ENCODE peak calls at places on chromosome 17, in six cellular contexts. One of them, this sample, is unnamed.

GRCh38 chr17:17186551-17187505 is 19.3 kb downstream of the PLD6 start:
- DNase-seq in memory B cell: no peak
- DNase-seq in astrocyte of the spinal cord: peak; percentile 13
- DNase-seq in stimulated activated naive CD8-positive, alpha-beta T cell treated with anti-CD3 and anti-CD28 coated beads, Interleukin-15, Interleukin-2, amounts not matched to agents 100 U/mL and 50 U/mL, for 24 hours: no peak
- DNase-seq in NCI-H146: no peak
- DNase-seq in heart left ventricle: no peak
- DNase-seq in this sample: no peak

GRCh38 chr17:55740515-55741352 is 10.1 kb upstream of the PCTP start:
- DNase-seq in stimulated activated naive CD8-positive, alpha-beta T cell treated with anti-CD3 and anti-CD28 coated beads, Interleukin-15, Interleukin-2, amounts not matched to agents 100 U/mL and 50 U/mL, for 24 hours: no peak
- DNase-seq in memory B cell: no peak
- DNase-seq in astrocyte of the spinal cord: no peak
- DNase-seq in NCI-H146: no peak
- DNase-seq in heart left ventricle: no peak
- DNase-seq in this sample: no peak

GRCh38 chr17:40813804-40814203 is 8.6 kb downstream of the KRT10 start:
- DNase-seq in stimulated activated naive CD8-positive, alpha-beta T cell treated with anti-CD3 and anti-CD28 coated beads, Interleukin-15, Interleukin-2, amounts not matched to agents 100 U/mL and 50 U/mL, for 24 hours: no peak
- DNase-seq in memory B cell: no peak
- DNase-seq in NCI-H146: no peak
- DNase-seq in astrocyte of the spinal cord: no peak
- DNase-seq in heart left ventricle: no peak
- DNase-seq in this sample: no peak

GRCh38 chr17:82126479-82127314 is 28.7 kb upstream of the FASN start:
- DNase-seq in astrocyte of the spinal cord: no peak
- DNase-seq in stimulated activated naive CD8-positive, alpha-beta T cell treated with anti-CD3 and anti-CD28 coated beads, Interleukin-15, Interleukin-2, amounts not matched to agents 100 U/mL and 50 U/mL, for 24 hours: peak; percentile 66
- DNase-seq in heart left ventricle: no peak
- DNase-seq in NCI-H146: no peak
- DNase-seq in memory B cell: no peak
- DNase-seq in this sample: no peak

GRCh38 chr17:79576333-79576732 is 34.5 kb downstream of the RBFOX3 start:
- DNase-seq in memory B cell: no peak
- DNase-seq in astrocyte of the spinal cord: no peak
- DNase-seq in stimulated activated naive CD8-positive, alpha-beta T cell treated with anti-CD3 and anti-CD28 coated beads, Interleukin-15, Interleukin-2, amounts not matched to agents 100 U/mL and 50 U/mL, for 24 hours: no peak
- DNase-seq in heart left ventricle: no peak
- DNase-seq in NCI-H146: no peak
- DNase-seq in this sample: no peak

GRCh38 chr17:7882629-7883028 is 6.0 kb upstream of the CHD3 start:
- DNase-seq in stimulated activated naive CD8-positive, alpha-beta T cell treated with anti-CD3 and anti-CD28 coated beads, Interleukin-15, Interleukin-2, amounts not matched to agents 100 U/mL and 50 U/mL, for 24 hours: no peak
- DNase-seq in heart left ventricle: no peak
- DNase-seq in NCI-H146: no peak
- DNase-seq in memory B cell: no peak
- DNase-seq in astrocyte of the spinal cord: no peak
- DNase-seq in this sample: no peak

GRCh38 chr17:82656266-82656665 is 8.0 kb upstream of the WDR45B start:
- DNase-seq in stimulated activated naive CD8-positive, alpha-beta T cell treated with anti-CD3 and anti-CD28 coated beads, Interleukin-15, Interleukin-2, amounts not matched to agents 100 U/mL and 50 U/mL, for 24 hours: no peak
- DNase-seq in heart left ventricle: no peak
- DNase-seq in memory B cell: no peak
- DNase-seq in NCI-H146: no peak
- DNase-seq in astrocyte of the spinal cord: no peak
- DNase-seq in this sample: no peak

GRCh38 chr17:42255425-42255810 is 20.8 kb downstream of the STAT5B start:
- DNase-seq in astrocyte of the spinal cord: no peak
- DNase-seq in stimulated activated naive CD8-positive, alpha-beta T cell treated with anti-CD3 and anti-CD28 coated beads, Interleukin-15, Interleukin-2, amounts not matched to agents 100 U/mL and 50 U/mL, for 24 hours: no peak
- DNase-seq in memory B cell: no peak
- DNase-seq in heart left ventricle: no peak
- DNase-seq in NCI-H146: no peak
- DNase-seq in this sample: no peak

GRCh38 chr17:5237541-5238016 is 2.9 kb upstream of the SCIMP start:
- DNase-seq in astrocyte of the spinal cord: peak; percentile 36
- DNase-seq in stimulated activated naive CD8-positive, alpha-beta T cell treated with anti-CD3 and anti-CD28 coated beads, Interleukin-15, Interleukin-2, amounts not matched to agents 100 U/mL and 50 U/mL, for 24 hours: peak; percentile 67
- DNase-seq in memory B cell: no peak
- DNase-seq in NCI-H146: peak; percentile 84
- DNase-seq in heart left ventricle: peak; percentile 51
- DNase-seq in this sample: no peak

GRCh38 chr17:48575066-48575582 is 3.0 kb downstream of the HOXB4 start:
- DNase-seq in astrocyte of the spinal cord: peak; percentile 89
- DNase-seq in memory B cell: no peak
- DNase-seq in NCI-H146: no peak
- DNase-seq in stimulated activated naive CD8-positive, alpha-beta T cell treated with anti-CD3 and anti-CD28 coated beads, Interleukin-15, Interleukin-2, amounts not matched to agents 100 U/mL and 50 U/mL, for 24 hours: no peak
- DNase-seq in heart left ventricle: no peak
- DNase-seq in this sample: no peak

GRCh38 chr17:7818026-7818425 is 16.0 kb upstream of the KDM6B start:
- DNase-seq in NCI-H146: no peak
- DNase-seq in astrocyte of the spinal cord: no peak
- DNase-seq in memory B cell: no peak
- DNase-seq in heart left ventricle: no peak
- DNase-seq in stimulated activated naive CD8-positive, alpha-beta T cell treated with anti-CD3 and anti-CD28 coated beads, Interleukin-15, Interleukin-2, amounts not matched to agents 100 U/mL and 50 U/mL, for 24 hours: no peak
- DNase-seq in this sample: no peak

GRCh38 chr17:29615492-29616299 is 7.0 kb downstream of the CORO6 start:
- DNase-seq in heart left ventricle: peak; percentile 89
- DNase-seq in NCI-H146: no peak
- DNase-seq in stimulated activated naive CD8-positive, alpha-beta T cell treated with anti-CD3 and anti-CD28 coated beads, Interleukin-15, Interleukin-2, amounts not matched to agents 100 U/mL and 50 U/mL, for 24 hours: peak; percentile 89
- DNase-seq in astrocyte of the spinal cord: peak; percentile 85
- DNase-seq in memory B cell: peak; percentile 75
- DNase-seq in this sample: no peak

GRCh38 chr17:51461578-51462004 is 201.2 kb downstream of the UTP18 start:
- DNase-seq in stimulated activated naive CD8-positive, alpha-beta T cell treated with anti-CD3 and anti-CD28 coated beads, Interleukin-15, Interleukin-2, amounts not matched to agents 100 U/mL and 50 U/mL, for 24 hours: peak; percentile 60
- DNase-seq in heart left ventricle: peak; percentile 31
- DNase-seq in memory B cell: no peak
- DNase-seq in NCI-H146: peak; percentile 69
- DNase-seq in astrocyte of the spinal cord: peak; percentile 8
- DNase-seq in this sample: no peak

GRCh38 chr17:74181341-74181740 is 22.1 kb upstream of the RPL38 start:
- DNase-seq in stimulated activated naive CD8-positive, alpha-beta T cell treated with anti-CD3 and anti-CD28 coated beads, Interleukin-15, Interleukin-2, amounts not matched to agents 100 U/mL and 50 U/mL, for 24 hours: no peak
- DNase-seq in heart left ventricle: no peak
- DNase-seq in astrocyte of the spinal cord: no peak
- DNase-seq in NCI-H146: no peak
- DNase-seq in memory B cell: no peak
- DNase-seq in this sample: no peak

GRCh38 chr17:3308603-3309002 is 10.4 kb upstream of the OR3A1 start:
- DNase-seq in heart left ventricle: no peak
- DNase-seq in memory B cell: no peak
- DNase-seq in astrocyte of the spinal cord: no peak
- DNase-seq in NCI-H146: no peak
- DNase-seq in stimulated activated naive CD8-positive, alpha-beta T cell treated with anti-CD3 and anti-CD28 coated beads, Interleukin-15, Interleukin-2, amounts not matched to agents 100 U/mL and 50 U/mL, for 24 hours: no peak
- DNase-seq in this sample: no peak

GRCh38 chr17:27293359-27293897 is 486 bp upstream of the WSB1 start:
- DNase-seq in NCI-H146: peak; percentile 61
- DNase-seq in astrocyte of the spinal cord: no peak
- DNase-seq in memory B cell: peak; percentile 1
- DNase-seq in heart left ventricle: peak; percentile 41
- DNase-seq in stimulated activated naive CD8-positive, alpha-beta T cell treated with anti-CD3 and anti-CD28 coated beads, Interleukin-15, Interleukin-2, amounts not matched to agents 100 U/mL and 50 U/mL, for 24 hours: peak; percentile 21
- DNase-seq in this sample: no peak

GRCh38 chr17:55576237-55576998 is 65.2 kb upstream of the SMIM36 start:
- DNase-seq in heart left ventricle: no peak
- DNase-seq in astrocyte of the spinal cord: peak; percentile 90
- DNase-seq in stimulated activated naive CD8-positive, alpha-beta T cell treated with anti-CD3 and anti-CD28 coated beads, Interleukin-15, Interleukin-2, amounts not matched to agents 100 U/mL and 50 U/mL, for 24 hours: no peak
- DNase-seq in memory B cell: no peak
- DNase-seq in NCI-H146: no peak
- DNase-seq in this sample: peak; percentile 9

GRCh38 chr17:8162997-8163977 is 539 bp upstream of the VAMP2 start:
- DNase-seq in astrocyte of the spinal cord: no peak
- DNase-seq in heart left ventricle: peak; percentile 44
- DNase-seq in stimulated activated naive CD8-positive, alpha-beta T cell treated with anti-CD3 and anti-CD28 coated beads, Interleukin-15, Interleukin-2, amounts not matched to agents 100 U/mL and 50 U/mL, for 24 hours: peak; percentile 52
- DNase-seq in memory B cell: no peak
- DNase-seq in NCI-H146: peak; percentile 71
- DNase-seq in this sample: no peak

GRCh38 chr17:21278304-21279197 is 6.0 kb upstream of the MAP2K3 start:
- DNase-seq in NCI-H146: no peak
- DNase-seq in stimulated activated naive CD8-positive, alpha-beta T cell treated with anti-CD3 and anti-CD28 coated beads, Interleukin-15, Interleukin-2, amounts not matched to agents 100 U/mL and 50 U/mL, for 24 hours: peak; percentile 51
- DNase-seq in astrocyte of the spinal cord: no peak
- DNase-seq in memory B cell: no peak
- DNase-seq in heart left ventricle: no peak
- DNase-seq in this sample: no peak

GRCh38 chr17:50817142-50817751 is 18.1 kb upstream of the WFIKKN2 start:
- DNase-seq in NCI-H146: peak; percentile 19
- DNase-seq in astrocyte of the spinal cord: no peak
- DNase-seq in heart left ventricle: peak; percentile 49
- DNase-seq in stimulated activated naive CD8-positive, alpha-beta T cell treated with anti-CD3 and anti-CD28 coated beads, Interleukin-15, Interleukin-2, amounts not matched to agents 100 U/mL and 50 U/mL, for 24 hours: peak; percentile 75
- DNase-seq in memory B cell: peak; percentile 46
- DNase-seq in this sample: no peak

GRCh38 chr17:40343126-40344119 is 21.1 kb downstream of the GJD3 start:
- DNase-seq in memory B cell: no peak
- DNase-seq in heart left ventricle: peak; percentile 80
- DNase-seq in NCI-H146: peak; percentile 12
- DNase-seq in astrocyte of the spinal cord: no peak
- DNase-seq in stimulated activated naive CD8-positive, alpha-beta T cell treated with anti-CD3 and anti-CD28 coated beads, Interleukin-15, Interleukin-2, amounts not matched to agents 100 U/mL and 50 U/mL, for 24 hours: peak; percentile 57
- DNase-seq in this sample: no peak

GRCh38 chr17:2804912-2805311 is 8.7 kb downstream of the RAP1GAP2 start:
- DNase-seq in astrocyte of the spinal cord: no peak
- DNase-seq in NCI-H146: no peak
- DNase-seq in memory B cell: no peak
- DNase-seq in stimulated activated naive CD8-positive, alpha-beta T cell treated with anti-CD3 and anti-CD28 coated beads, Interleukin-15, Interleukin-2, amounts not matched to agents 100 U/mL and 50 U/mL, for 24 hours: no peak
- DNase-seq in heart left ventricle: no peak
- DNase-seq in this sample: no peak

GRCh38 chr17:55441544-55441943 is 19.9 kb upstream of the MMD start:
- DNase-seq in NCI-H146: no peak
- DNase-seq in heart left ventricle: no peak
- DNase-seq in stimulated activated naive CD8-positive, alpha-beta T cell treated with anti-CD3 and anti-CD28 coated beads, Interleukin-15, Interleukin-2, amounts not matched to agents 100 U/mL and 50 U/mL, for 24 hours: no peak
- DNase-seq in memory B cell: no peak
- DNase-seq in astrocyte of the spinal cord: no peak
- DNase-seq in this sample: no peak

GRCh38 chr17:32265192-32265895 is at the start of gene RHBDL3:
- DNase-seq in memory B cell: no peak
- DNase-seq in stimulated activated naive CD8-positive, alpha-beta T cell treated with anti-CD3 and anti-CD28 coated beads, Interleukin-15, Interleukin-2, amounts not matched to agents 100 U/mL and 50 U/mL, for 24 hours: peak; percentile 20
- DNase-seq in NCI-H146: peak; percentile 33
- DNase-seq in heart left ventricle: peak; percentile 57
- DNase-seq in astrocyte of the spinal cord: no peak
- DNase-seq in this sample: no peak

GRCh38 chr17:14304222-14304844 is 3.5 kb downstream of the HS3ST3B1 start:
- DNase-seq in stimulated activated naive CD8-positive, alpha-beta T cell treated with anti-CD3 and anti-CD28 coated beads, Interleukin-15, Interleukin-2, amounts not matched to agents 100 U/mL and 50 U/mL, for 24 hours: no peak
- DNase-seq in astrocyte of the spinal cord: peak; percentile 35
- DNase-seq in NCI-H146: no peak
- DNase-seq in heart left ventricle: no peak
- DNase-seq in memory B cell: no peak
- DNase-seq in this sample: no peak

GRCh38 chr17:67221062-67221998 is 23.7 kb downstream of the HELZ start:
- DNase-seq in heart left ventricle: no peak
- DNase-seq in NCI-H146: peak; percentile 23
- DNase-seq in memory B cell: no peak
- DNase-seq in stimulated activated naive CD8-positive, alpha-beta T cell treated with anti-CD3 and anti-CD28 coated beads, Interleukin-15, Interleukin-2, amounts not matched to agents 100 U/mL and 50 U/mL, for 24 hours: no peak
- DNase-seq in astrocyte of the spinal cord: no peak
- DNase-seq in this sample: peak; percentile 33

GRCh38 chr17:31489295-31490018 is 98.0 kb downstream of the RAB11FIP4 start:
- DNase-seq in memory B cell: no peak
- DNase-seq in NCI-H146: peak; percentile 72
- DNase-seq in astrocyte of the spinal cord: no peak
- DNase-seq in heart left ventricle: no peak
- DNase-seq in stimulated activated naive CD8-positive, alpha-beta T cell treated with anti-CD3 and anti-CD28 coated beads, Interleukin-15, Interleukin-2, amounts not matched to agents 100 U/mL and 50 U/mL, for 24 hours: no peak
- DNase-seq in this sample: no peak

GRCh38 chr17:12659500-12659899 is 6.2 kb upstream of the MYOCD start:
- DNase-seq in astrocyte of the spinal cord: peak; percentile 20
- DNase-seq in stimulated activated naive CD8-positive, alpha-beta T cell treated with anti-CD3 and anti-CD28 coated beads, Interleukin-15, Interleukin-2, amounts not matched to agents 100 U/mL and 50 U/mL, for 24 hours: no peak
- DNase-seq in memory B cell: no peak
- DNase-seq in heart left ventricle: no peak
- DNase-seq in NCI-H146: no peak
- DNase-seq in this sample: no peak

GRCh38 chr17:74240637-74241036 is 27.3 kb downstream of the TTYH2 start:
- DNase-seq in stimulated activated naive CD8-positive, alpha-beta T cell treated with anti-CD3 and anti-CD28 coated beads, Interleukin-15, Interleukin-2, amounts not matched to agents 100 U/mL and 50 U/mL, for 24 hours: no peak
- DNase-seq in memory B cell: no peak
- DNase-seq in heart left ventricle: peak; percentile 55
- DNase-seq in NCI-H146: no peak
- DNase-seq in astrocyte of the spinal cord: peak; percentile 9
- DNase-seq in this sample: no peak

GRCh38 chr17:78883090-78883532 is 19.9 kb downstream of the CEP295NL start:
- DNase-seq in heart left ventricle: peak; percentile 87
- DNase-seq in NCI-H146: no peak
- DNase-seq in stimulated activated naive CD8-positive, alpha-beta T cell treated with anti-CD3 and anti-CD28 coated beads, Interleukin-15, Interleukin-2, amounts not matched to agents 100 U/mL and 50 U/mL, for 24 hours: peak; percentile 19
- DNase-seq in memory B cell: no peak
- DNase-seq in astrocyte of the spinal cord: peak; percentile 71
- DNase-seq in this sample: no peak

GRCh38 chr17:63538693-63539595 is 11.3 kb upstream of the DCAF7 start:
- DNase-seq in NCI-H146: no peak
- DNase-seq in astrocyte of the spinal cord: no peak
- DNase-seq in stimulated activated naive CD8-positive, alpha-beta T cell treated with anti-CD3 and anti-CD28 coated beads, Interleukin-15, Interleukin-2, amounts not matched to agents 100 U/mL and 50 U/mL, for 24 hours: no peak
- DNase-seq in heart left ventricle: no peak
- DNase-seq in memory B cell: no peak
- DNase-seq in this sample: no peak

GRCh38 chr17:61459968-61460718 is 7.9 kb downstream of the TBX4 start:
- DNase-seq in memory B cell: no peak
- DNase-seq in astrocyte of the spinal cord: no peak
- DNase-seq in stimulated activated naive CD8-positive, alpha-beta T cell treated with anti-CD3 and anti-CD28 coated beads, Interleukin-15, Interleukin-2, amounts not matched to agents 100 U/mL and 50 U/mL, for 24 hours: no peak
- DNase-seq in NCI-H146: no peak
- DNase-seq in heart left ventricle: no peak
- DNase-seq in this sample: no peak

GRCh38 chr17:27602721-27603445 is 28.1 kb upstream of the LGALS9 start:
- DNase-seq in stimulated activated naive CD8-positive, alpha-beta T cell treated with anti-CD3 and anti-CD28 coated beads, Interleukin-15, Interleukin-2, amounts not matched to agents 100 U/mL and 50 U/mL, for 24 hours: peak; percentile 81
- DNase-seq in NCI-H146: peak; percentile 50
- DNase-seq in heart left ventricle: peak; percentile 79
- DNase-seq in astrocyte of the spinal cord: peak; percentile 63
- DNase-seq in memory B cell: peak; percentile 76
- DNase-seq in this sample: peak; percentile 65

GRCh38 chr17:61452301-61453290 is at the start of gene TBX4:
- DNase-seq in NCI-H146: no peak
- DNase-seq in astrocyte of the spinal cord: no peak
- DNase-seq in stimulated activated naive CD8-positive, alpha-beta T cell treated with anti-CD3 and anti-CD28 coated beads, Interleukin-15, Interleukin-2, amounts not matched to agents 100 U/mL and 50 U/mL, for 24 hours: no peak
- DNase-seq in heart left ventricle: no peak
- DNase-seq in memory B cell: no peak
- DNase-seq in this sample: no peak

GRCh38 chr17:19265755-19266154 is 28.6 kb downstream of the EPN2 start:
- DNase-seq in stimulated activated naive CD8-positive, alpha-beta T cell treated with anti-CD3 and anti-CD28 coated beads, Interleukin-15, Interleukin-2, amounts not matched to agents 100 U/mL and 50 U/mL, for 24 hours: no peak
- DNase-seq in astrocyte of the spinal cord: no peak
- DNase-seq in memory B cell: no peak
- DNase-seq in NCI-H146: no peak
- DNase-seq in heart left ventricle: no peak
- DNase-seq in this sample: no peak

GRCh38 chr17:81340606-81341346 is 45.7 kb upstream of the SLC38A10 start:
- DNase-seq in astrocyte of the spinal cord: no peak
- DNase-seq in stimulated activated naive CD8-positive, alpha-beta T cell treated with anti-CD3 and anti-CD28 coated beads, Interleukin-15, Interleukin-2, amounts not matched to agents 100 U/mL and 50 U/mL, for 24 hours: no peak
- DNase-seq in NCI-H146: no peak
- DNase-seq in memory B cell: no peak
- DNase-seq in heart left ventricle: no peak
- DNase-seq in this sample: no peak

GRCh38 chr17:59498421-59499307 is 66.7 kb upstream of the DHX40 start:
- DNase-seq in stimulated activated naive CD8-positive, alpha-beta T cell treated with anti-CD3 and anti-CD28 coated beads, Interleukin-15, Interleukin-2, amounts not matched to agents 100 U/mL and 50 U/mL, for 24 hours: no peak
- DNase-seq in astrocyte of the spinal cord: peak; percentile 14
- DNase-seq in memory B cell: no peak
- DNase-seq in NCI-H146: peak; percentile 5
- DNase-seq in heart left ventricle: no peak
- DNase-seq in this sample: peak; percentile 84

GRCh38 chr17:44076716-44077594 is 6.4 kb downstream of the G6PC3 start:
- DNase-seq in stimulated activated naive CD8-positive, alpha-beta T cell treated with anti-CD3 and anti-CD28 coated beads, Interleukin-15, Interleukin-2, amounts not matched to agents 100 U/mL and 50 U/mL, for 24 hours: no peak
- DNase-seq in astrocyte of the spinal cord: no peak
- DNase-seq in memory B cell: no peak
- DNase-seq in NCI-H146: no peak
- DNase-seq in heart left ventricle: no peak
- DNase-seq in this sample: no peak

GRCh38 chr17:78651551-78651950 is 74.4 kb upstream of the DNAH17 start:
- DNase-seq in NCI-H146: no peak
- DNase-seq in heart left ventricle: no peak
- DNase-seq in memory B cell: no peak
- DNase-seq in stimulated activated naive CD8-positive, alpha-beta T cell treated with anti-CD3 and anti-CD28 coated beads, Interleukin-15, Interleukin-2, amounts not matched to agents 100 U/mL and 50 U/mL, for 24 hours: no peak
- DNase-seq in astrocyte of the spinal cord: peak; percentile 15
- DNase-seq in this sample: no peak

GRCh38 chr17:35778641-35779196 is 16.7 kb downstream of the MMP28 start:
- DNase-seq in memory B cell: no peak
- DNase-seq in heart left ventricle: peak; percentile 24
- DNase-seq in astrocyte of the spinal cord: no peak
- DNase-seq in NCI-H146: no peak
- DNase-seq in stimulated activated naive CD8-positive, alpha-beta T cell treated with anti-CD3 and anti-CD28 coated beads, Interleukin-15, Interleukin-2, amounts not matched to agents 100 U/mL and 50 U/mL, for 24 hours: no peak
- DNase-seq in this sample: no peak